ENCODE peak calls at places on chromosomes 5 and 9, in five cellular contexts. I is stimulated activated naive CD4-positive, alpha-beta T cell; A is activated CD4-positive, alpha-beta T cell treated with anti-CD3 and anti-CD28 coated beads, Interleukin-2, amount 50 U/mL, for 1 hour; U is fibroblast of the aortic adventitia; L is H4. K is an unnamed sample.

GRCh38 chr9:5441043-5441442 is 3.3 kb upstream of the PLGRKT start:
- DNase-seq in U (no peak), L (no peak), I (no peak), A (no peak), K (no peak)

GRCh38 chr9:86734762-86735161 is 212.5 kb downstream of the GAS1 start:
- DNase-seq in A (no peak), U (peak; percentile 97), L (no peak), I (no peak), K (no peak)

GRCh38 chr5:65151632-65152031 is 330.1 kb downstream of the ADAMTS6 start:
- DNase-seq in U (no peak), I (no peak), A (no peak), L (no peak), K (no peak)

GRCh38 chr9:85425153-85425611 is 316.6 kb downstream of the AGTPBP1 start:
- DNase-seq in I (no peak), U (peak; percentile 35), L (peak; percentile 31), A (no peak), K (peak; percentile 47)

GRCh38 chr9:25994605-25995004 is 316.4 kb upstream of the TUSC1 start:
- DNase-seq in A (no peak), I (no peak), U (no peak), L (no peak), K (no peak)

GRCh38 chr5:177601126-177601525 is 1.2 kb downstream of the B4GALT7 start:
- DNase-seq in I (no peak), L (no peak), A (no peak), U (no peak), K (no peak)

GRCh38 chr5:108588323-108588722 is 159.4 kb upstream of the FER start:
- DNase-seq in I (no peak), U (no peak), L (no peak), A (no peak), K (no peak)

GRCh38 chr9:137456864-137457405 is 2.2 kb downstream of the NSMF start:
- DNase-seq in U (no peak), I (no peak), A (no peak), L (no peak), K (no peak)

GRCh38 chr9:97711223-97711626 is 14.1 kb upstream of the XPA start:
- DNase-seq in L (no peak), I (no peak), A (no peak), U (no peak), K (no peak)

GRCh38 chr9:96331236-96331947 is 29.4 kb upstream of the HSD17B3 start:
- DNase-seq in A (no peak), I (no peak), L (no peak), U (peak; percentile 33), K (no peak)

GRCh38 chr9:129770741-129771140 is 17.9 kb upstream of the PTGES start:
- DNase-seq in A (no peak), U (no peak), L (no peak), I (no peak), K (no peak)

GRCh38 chr5:81125959-81126358 is 107.2 kb upstream of the CKMT2 start:
- DNase-seq in I (no peak), L (no peak), A (no peak), U (peak; percentile 19), K (no peak)

GRCh38 chr5:142171270-142171669 is 62.7 kb downstream of the NDFIP1 start:
- DNase-seq in A (no peak), U (no peak), I (no peak), L (no peak), K (no peak)

GRCh38 chr5:1732238-1732880 is 67.3 kb downstream of the MRPL36 start:
- DNase-seq in A (no peak), I (no peak), U (no peak), L (no peak), K (no peak)

GRCh38 chr9:91207889-91208651 is 153.6 kb downstream of the AUH start:
- DNase-seq in U (peak; percentile 85), A (no peak), L (peak; percentile 55), I (peak; percentile 3), K (no peak)

GRCh38 chr5:77632526-77633268 is 5.8 kb downstream of the OTP start:
- DNase-seq in A (no peak), L (no peak), I (no peak), U (no peak), K (no peak)

GRCh38 chr5:2874099-2874498 is 122.6 kb upstream of the IRX2 start:
- DNase-seq in A (no peak), I (no peak), U (no peak), L (no peak), K (no peak)

GRCh38 chr9:92122061-92122460 is 6.8 kb upstream of the SPTLC1 start:
- DNase-seq in L (no peak), U (no peak), A (no peak), I (no peak), K (no peak)

GRCh38 chr9:91099471-91099870 is 262.2 kb downstream of the AUH start:
- DNase-seq in I (no peak), U (no peak), A (no peak), L (no peak), K (no peak)

GRCh38 chr5:68891718-68892117 is 202.1 kb upstream of the SLC30A5 start:
- DNase-seq in I (no peak), U (no peak), L (no peak), A (no peak), K (no peak)

GRCh38 chr5:81506900-81507588 is 113.1 kb upstream of the ACOT12 start:
- DNase-seq in U (peak; percentile 94), A (peak; percentile 18), I (peak; percentile 16), L (peak; percentile 87), K (peak; percentile 86)

GRCh38 chr9:70641031-70641430 is 226.6 kb upstream of the KLF9 start:
- DNase-seq in A (no peak), I (no peak), L (no peak), U (no peak), K (no peak)

GRCh38 chr9:92384373-92384772 is 20.0 kb downstream of the OGN start:
- DNase-seq in I (no peak), A (no peak), U (peak; percentile 63), L (no peak), K (no peak)

GRCh38 chr5:150846651-150847333 is 471 bp downstream of the IRGM start:
- DNase-seq in I (peak; percentile 70), A (peak; percentile 44), L (peak; percentile 89), U (peak; percentile 92), K (peak; percentile 78)

GRCh38 chr9:12629091-12629490 is 64.1 kb upstream of the TYRP1 start:
- DNase-seq in L (no peak), A (no peak), U (no peak), I (no peak), K (no peak)

GRCh38 chr5:142847898-142848790 is 78.0 kb downstream of the ARHGAP26 start:
- DNase-seq in U (no peak), I (no peak), L (peak; percentile 23), A (no peak), K (no peak)

GRCh38 chr9:5817776-5818336 is 15.1 kb downstream of the ERMP1 start:
- DNase-seq in I (no peak), L (peak; percentile 8), U (peak; percentile 75), A (no peak), K (no peak)

GRCh38 chr9:119252671-119253299 is 116.5 kb downstream of the BRINP1 start:
- DNase-seq in I (no peak), A (no peak), L (no peak), U (no peak), K (no peak)

GRCh38 chr9:126549246-126550006 is 64.3 kb upstream of the LMX1B start:
- DNase-seq in L (no peak), I (no peak), U (no peak), A (no peak), K (no peak)

GRCh38 chr5:31095796-31096195 is 97.7 kb upstream of the CDH6 start:
- DNase-seq in L (no peak), A (no peak), U (no peak), I (no peak), K (no peak)

GRCh38 chr5:127340606-127341005 is 50.0 kb downstream of the MEGF10 start:
- DNase-seq in I (no peak), U (no peak), A (no peak), L (no peak), K (no peak)

GRCh38 chr5:104785097-104785496 is 1222.5 kb upstream of the NUDT12 start:
- DNase-seq in U (no peak), I (no peak), A (no peak), L (no peak), K (no peak)

GRCh38 chr5:65967288-65968066 is 41.1 kb downstream of the ERBIN start:
- DNase-seq in I (no peak), L (no peak), U (no peak), A (no peak), K (no peak)

GRCh38 chr5:76733049-76733417 is 17.1 kb downstream of the F2R start:
- DNase-seq in U (no peak), I (no peak), A (peak; percentile 26), L (no peak), K (no peak)

GRCh38 chr5:41427505-41427904 is 82.9 kb downstream of the PLCXD3 start:
- DNase-seq in U (no peak), L (no peak), A (no peak), I (no peak), K (no peak)

K was measured in NCI-H1694.